ENCODE peak calls at places on chromosome 10, in eight cellular contexts. One of them, this sample, is unnamed.

GRCh38 chr10:71880425-71881306 is 29.6 kb upstream of the PSAP start:
- DNase-seq in iPS DF 6.9: no peak
- DNase-seq in right lobe of liver: no peak
- DNase-seq in prostate gland: no peak
- DNase-seq in body of pancreas: peak
- DNase-seq in HL-60: no peak
- DNase-seq in suprapubic skin: no peak
- DNase-seq in IMR-90: no peak
- DNase-seq in this sample: peak

GRCh38 chr10:102672822-102673200 is 28.5 kb downstream of the TRIM8 start:
- DNase-seq in iPS DF 6.9: no peak
- DNase-seq in right lobe of liver: no peak
- DNase-seq in prostate gland: no peak
- DNase-seq in body of pancreas: no peak
- DNase-seq in HL-60: no peak
- DNase-seq in suprapubic skin: no peak
- DNase-seq in IMR-90: no peak
- DNase-seq in this sample: no peak

GRCh38 chr10:74922921-74923320 is 96.5 kb downstream of the KAT6B start:
- DNase-seq in iPS DF 6.9: no peak
- DNase-seq in right lobe of liver: no peak
- DNase-seq in prostate gland: no peak
- DNase-seq in body of pancreas: no peak
- DNase-seq in HL-60: no peak
- DNase-seq in suprapubic skin: no peak
- DNase-seq in IMR-90: peak
- DNase-seq in this sample: no peak

GRCh38 chr10:94214497-94214896 is 148.2 kb downstream of the NOC3L start:
- DNase-seq in iPS DF 6.9: peak
- DNase-seq in right lobe of liver: peak
- DNase-seq in prostate gland: no peak
- DNase-seq in body of pancreas: no peak
- DNase-seq in HL-60: no peak
- DNase-seq in suprapubic skin: no peak
- DNase-seq in IMR-90: no peak
- DNase-seq in this sample: no peak

GRCh38 chr10:18079665-18080295 is 60.4 kb upstream of the CACNB2 start:
- DNase-seq in iPS DF 6.9: no peak
- DNase-seq in right lobe of liver: no peak
- DNase-seq in prostate gland: no peak
- DNase-seq in body of pancreas: no peak
- DNase-seq in HL-60: no peak
- DNase-seq in suprapubic skin: no peak
- DNase-seq in IMR-90: peak
- DNase-seq in this sample: no peak

GRCh38 chr10:22637491-22637890 is 76.9 kb downstream of the PIP4K2A start:
- DNase-seq in iPS DF 6.9: no peak
- DNase-seq in right lobe of liver: no peak
- DNase-seq in prostate gland: no peak
- DNase-seq in body of pancreas: no peak
- DNase-seq in HL-60: no peak
- DNase-seq in suprapubic skin: no peak
- DNase-seq in IMR-90: no peak
- DNase-seq in this sample: no peak

GRCh38 chr10:29392376-29393021 is 103.6 kb downstream of the LYZL1 start:
- DNase-seq in iPS DF 6.9: peak
- DNase-seq in right lobe of liver: no peak
- DNase-seq in prostate gland: no peak
- DNase-seq in body of pancreas: peak
- DNase-seq in HL-60: no peak
- DNase-seq in suprapubic skin: no peak
- DNase-seq in IMR-90: peak
- DNase-seq in this sample: no peak

GRCh38 chr10:42963302-42963701 is 113.6 kb upstream of the RET start:
- DNase-seq in iPS DF 6.9: no peak
- DNase-seq in right lobe of liver: no peak
- DNase-seq in prostate gland: no peak
- DNase-seq in body of pancreas: peak
- DNase-seq in HL-60: no peak
- DNase-seq in suprapubic skin: peak
- DNase-seq in IMR-90: no peak
- DNase-seq in this sample: no peak

GRCh38 chr10:77631241-77631640 is 6.4 kb downstream of the KCNMA1 start:
- DNase-seq in iPS DF 6.9: no peak
- DNase-seq in right lobe of liver: peak
- DNase-seq in prostate gland: no peak
- DNase-seq in body of pancreas: no peak
- DNase-seq in HL-60: no peak
- DNase-seq in suprapubic skin: no peak
- DNase-seq in IMR-90: no peak
- DNase-seq in this sample: no peak

GRCh38 chr10:71847418-71847817 is 3.6 kb downstream of the PSAP start:
- DNase-seq in iPS DF 6.9: no peak
- DNase-seq in right lobe of liver: no peak
- DNase-seq in prostate gland: no peak
- DNase-seq in body of pancreas: no peak
- DNase-seq in HL-60: no peak
- DNase-seq in suprapubic skin: no peak
- DNase-seq in IMR-90: no peak
- DNase-seq in this sample: no peak

GRCh38 chr10:12638103-12638502 is 288.8 kb downstream of the CAMK1D start:
- DNase-seq in iPS DF 6.9: no peak
- DNase-seq in right lobe of liver: no peak
- DNase-seq in prostate gland: no peak
- DNase-seq in body of pancreas: peak
- DNase-seq in HL-60: no peak
- DNase-seq in suprapubic skin: no peak
- DNase-seq in IMR-90: peak
- DNase-seq in this sample: no peak

GRCh38 chr10:323651-324293 is 188.5 kb downstream of the ZMYND11 start:
- DNase-seq in iPS DF 6.9: no peak
- DNase-seq in right lobe of liver: no peak
- DNase-seq in prostate gland: no peak
- DNase-seq in body of pancreas: peak
- DNase-seq in HL-60: peak
- DNase-seq in suprapubic skin: peak
- DNase-seq in IMR-90: peak
- DNase-seq in this sample: no peak
- H3K27ac ChIP-seq in iPS DF 6.9: no peak
- H3K27ac ChIP-seq in right lobe of liver: no peak
- H3K27ac ChIP-seq in prostate gland: no peak
- H3K27ac ChIP-seq in body of pancreas: no peak
- H3K27ac ChIP-seq in HL-60: no peak
- H3K27ac ChIP-seq in suprapubic skin: peak
- H3K27ac ChIP-seq in IMR-90: peak
- H3K27ac ChIP-seq in this sample: no peak

DNA sequence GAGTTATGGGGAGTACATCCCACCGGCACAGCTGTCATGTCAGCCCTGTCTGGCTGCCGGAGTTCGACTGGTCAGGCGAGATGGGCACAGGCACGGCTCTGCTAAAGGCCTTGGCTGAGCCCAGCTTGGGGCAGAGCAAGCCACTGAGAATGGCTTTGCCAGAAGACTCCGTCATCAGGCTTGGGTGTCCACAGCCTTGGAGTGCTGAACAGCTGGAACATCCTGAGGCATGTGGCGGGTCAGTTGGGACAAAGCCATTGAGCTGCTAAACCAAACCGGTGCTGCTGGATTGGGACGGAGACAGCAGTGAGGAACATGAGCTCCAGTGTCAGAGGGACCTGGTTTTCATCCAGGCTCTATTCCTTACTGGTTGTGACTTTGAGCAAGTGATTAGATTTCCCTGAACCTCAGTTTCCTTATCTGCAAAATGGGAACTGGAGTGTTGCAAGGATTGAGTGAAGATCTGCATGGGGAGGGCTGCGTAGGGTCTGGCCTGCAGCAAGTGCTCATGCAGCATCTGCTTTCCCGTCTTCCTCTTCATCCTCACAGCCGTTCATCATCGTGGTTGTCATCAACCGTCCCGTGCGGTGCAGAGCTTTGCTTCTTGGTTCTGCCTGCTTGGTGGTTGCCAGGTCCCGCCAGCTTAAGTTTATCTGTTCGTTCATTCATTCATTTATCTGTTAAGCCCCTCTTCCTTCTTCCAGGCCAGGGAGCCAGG is 134.8 kb downstream of the GRK5 start:
- DNase-seq in iPS DF 6.9: no peak
- DNase-seq in right lobe of liver: no peak
- DNase-seq in prostate gland: no peak
- DNase-seq in body of pancreas: peak
- DNase-seq in HL-60: no peak
- DNase-seq in suprapubic skin: no peak
- DNase-seq in IMR-90: peak
- DNase-seq in this sample: no peak
- H3K4me3 ChIP-seq in iPS DF 6.9: no peak
- H3K4me3 ChIP-seq in right lobe of liver: no peak
- H3K4me3 ChIP-seq in prostate gland: no peak
- H3K4me3 ChIP-seq in body of pancreas: no peak
- H3K4me3 ChIP-seq in HL-60: no peak
- H3K4me3 ChIP-seq in suprapubic skin: no peak
- H3K4me3 ChIP-seq in IMR-90: no peak
- H3K4me3 ChIP-seq in this sample: no peak

GRCh38 chr10:51462076-51462779 is 237.2 kb downstream of the CSTF2T start:
- DNase-seq in iPS DF 6.9: no peak
- DNase-seq in right lobe of liver: no peak
- DNase-seq in prostate gland: no peak
- DNase-seq in body of pancreas: no peak
- DNase-seq in HL-60: no peak
- DNase-seq in suprapubic skin: no peak
- DNase-seq in IMR-90: peak
- DNase-seq in this sample: no peak
- H3K27ac ChIP-seq in iPS DF 6.9: no peak
- H3K27ac ChIP-seq in right lobe of liver: no peak
- H3K27ac ChIP-seq in prostate gland: no peak
- H3K27ac ChIP-seq in body of pancreas: no peak
- H3K27ac ChIP-seq in HL-60: no peak
- H3K27ac ChIP-seq in suprapubic skin: peak
- H3K27ac ChIP-seq in IMR-90: no peak
- H3K27ac ChIP-seq in this sample: no peak

GRCh38 chr10:2263556-2263955 is 526.2 kb upstream of the ADARB2 start:
- DNase-seq in iPS DF 6.9: no peak
- DNase-seq in right lobe of liver: no peak
- DNase-seq in prostate gland: no peak
- DNase-seq in body of pancreas: no peak
- DNase-seq in HL-60: no peak
- DNase-seq in suprapubic skin: no peak
- DNase-seq in IMR-90: no peak
- DNase-seq in this sample: no peak
- H3K4me3 ChIP-seq in iPS DF 6.9: no peak
- H3K4me3 ChIP-seq in right lobe of liver: no peak
- H3K4me3 ChIP-seq in prostate gland: no peak
- H3K4me3 ChIP-seq in body of pancreas: no peak
- H3K4me3 ChIP-seq in HL-60: no peak
- H3K4me3 ChIP-seq in suprapubic skin: no peak
- H3K4me3 ChIP-seq in IMR-90: no peak
- H3K4me3 ChIP-seq in this sample: no peak

This sample was measured in dorsolateral prefrontal cortex.